ENCODE peak calls at places on chromosomes 12 and 14, in four cellular contexts. Y is HEK293T, E is GM12878, H is HepG2. Q is an unnamed sample.

GRCh38 chr12:105020241-105020962 is 34.3 kb downstream of the NOPCHAP1 start:
- DNase-seq in E (no peak), Y (no peak), H (no peak), Q (no peak)

GRCh38 chr12:16285586-16285985 is 8.1 kb upstream of the SLC15A5 start:
- DNase-seq in Y (no peak), E (no peak), H (no peak), Q (no peak)

GRCh38 chr12:1500095-1500801 is 94.1 kb downstream of the FBXL14 start:
- DNase-seq in H (no peak), E (no peak), Y (no peak), Q (peak)

GRCh38 chr12:67069451-67070306 is 199.5 kb upstream of the CAND1 start:
- DNase-seq in H (peak), E (no peak), Y (peak), Q (peak)

GRCh38 chr14:48275301-48275700 is 599.9 kb upstream of the MDGA2 start:
- DNase-seq in Y (no peak), H (no peak), E (no peak), Q (no peak)

GRCh38 chr12:48980953-48981756 is 3.0 kb downstream of the WNT1 start:
- DNase-seq in E (no peak), Y (no peak), H (no peak), Q (peak)

GRCh38 chr12:80838708-80839107 is 99.0 kb downstream of the LIN7A start:
- DNase-seq in E (no peak), Y (no peak), H (peak), Q (no peak)

GRCh38 chr12:18428416-18428815 is 167.1 kb downstream of the PIK3C2G start:
- DNase-seq in Y (no peak), H (no peak), E (no peak), Q (no peak)

GRCh38 chr12:77980782-77981181 is 150.1 kb downstream of the NAV3 start:
- DNase-seq in H (no peak), Y (no peak), E (no peak), Q (no peak)

GRCh38 chr14:33922125-33922524 is 28.7 kb downstream of the EGLN3 start:
- DNase-seq in H (no peak), E (no peak), Y (no peak), Q (no peak)

GRCh38 chr12:11753151-11753501 is 103.7 kb downstream of the ETV6 start:
- DNase-seq in H (no peak), Y (no peak), E (no peak), Q (no peak)

GRCh38 chr12:63977441-63977840 is 132.9 kb downstream of the SRGAP1 start:
- DNase-seq in Y (no peak), H (no peak), E (no peak), Q (no peak)

GRCh38 chr12:127570793-127571360 is 696.1 kb upstream of the TMEM132C start:
- DNase-seq in Y (no peak), E (no peak), H (no peak), Q (no peak)

GRCh38 chr12:119180380-119181040 is 1.8 kb downstream of the HSPB8 start:
- DNase-seq in Y (no peak), E (no peak), H (no peak), Q (peak)

GRCh38 chr14:96090441-96091148 is 51.4 kb downstream of the C14orf132 start:
- DNase-seq in H (no peak), E (no peak), Y (no peak), Q (no peak)

GRCh38 chr12:21962236-21962635 is 21.0 kb upstream of the ABCC9 start:
- DNase-seq in Y (no peak), H (no peak), E (no peak), Q (no peak)

GRCh38 chr14:77989441-77989891 is 180.7 kb upstream of the NRXN3 start:
- DNase-seq in H (no peak), Y (no peak), E (no peak), Q (no peak)

GRCh38 chr12:1801285-1801975 is 18.9 kb upstream of the LRTM2 start:
- DNase-seq in H (no peak), E (no peak), Y (no peak), Q (no peak)

GRCh38 chr14:55141812-55142211 is 12.8 kb downstream of the LGALS3 start:
- DNase-seq in Y (no peak), E (no peak), H (no peak), Q (no peak)

GRCh38 chr14:64965356-64966000 is 6.7 kb downstream of the RAB15 start:
- DNase-seq in Y (no peak), H (no peak), E (no peak), Q (no peak)

GRCh38 chr14:64614992-64615391 is 65.2 kb downstream of the PPP1R36 start:
- DNase-seq in H (no peak), E (no peak), Y (no peak), Q (no peak)

GRCh38 chr12:19085090-19085489 is 44.4 kb upstream of the PLEKHA5 start:
- DNase-seq in H (no peak), E (no peak), Y (no peak), Q (no peak)

GRCh38 chr12:1443421-1444141 is 150.8 kb downstream of the FBXL14 start:
- DNase-seq in Y (no peak), H (no peak), E (no peak), Q (no peak)

GRCh38 chr12:31000751-31001150 is 72.9 kb upstream of the DDX11 start:
- DNase-seq in E (no peak), Y (no peak), H (no peak), Q (no peak)

GRCh38 chr12:3168775-3169221 is 91.6 kb downstream of the TSPAN9 start:
- DNase-seq in H (no peak), E (no peak), Y (peak), Q (peak)

GRCh38 chr14:63654346-63654745 is 12.7 kb upstream of the WDR89 start:
- DNase-seq in H (no peak), Y (no peak), E (no peak), Q (no peak)

GRCh38 chr12:94336201-94336915 is 123.3 kb downstream of the CEP83 start:
- DNase-seq in H (no peak), E (no peak), Y (no peak), Q (no peak)

GRCh38 chr14:22002860-22003284 is 329.3 kb upstream of the OR4E1 start:
- DNase-seq in Y (peak), H (no peak), E (no peak), Q (peak)

GRCh38 chr14:85527006-85527405 is 2.9 kb upstream of the FLRT2 start:
- DNase-seq in E (no peak), H (no peak), Y (no peak), Q (no peak)

DNA sequence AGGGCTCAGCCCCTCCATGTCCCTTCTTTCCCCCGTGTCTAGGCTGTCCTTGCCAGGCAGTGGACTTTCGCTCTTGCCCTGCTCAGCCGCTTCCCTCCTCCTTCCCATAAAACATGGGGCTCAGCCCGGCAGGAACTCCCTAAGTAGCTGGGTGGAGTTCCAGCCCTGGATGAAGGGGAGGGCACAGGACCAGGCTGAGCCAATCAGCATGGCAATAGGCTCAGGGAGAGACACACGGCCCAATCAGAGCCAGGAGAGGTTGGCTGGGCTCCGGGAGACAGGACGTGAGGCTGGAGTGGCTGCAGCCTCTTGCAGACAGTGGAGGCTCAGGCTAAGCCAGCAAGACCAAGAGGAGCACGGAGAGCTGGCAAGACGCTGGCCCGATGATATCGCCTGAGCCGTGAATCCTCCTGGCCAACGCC is 54.3 kb downstream of the GALNT9 start:
- DNase-seq in H (peak), Y (peak), E (no peak), Q (peak)
- TF ChIP-seq TARDBP in H (no peak), Y (no peak), E (no peak), Q (no peak)

GRCh38 chr12:33437598-33437997 is 2.0 kb downstream of the SYT10 start:
- DNase-seq in E (no peak), Y (no peak), H (no peak), Q (no peak)

GRCh38 chr12:33427071-33427470 is 12.5 kb downstream of the SYT10 start:
- DNase-seq in H (peak), E (no peak), Y (no peak), Q (no peak)

GRCh38 chr12:33429468-33429867 is 10.2 kb downstream of the SYT10 start:
- DNase-seq in E (no peak), H (no peak), Y (no peak), Q (no peak)

GRCh38 chr12:33432992-33433391 is 6.6 kb downstream of the SYT10 start:
- DNase-seq in H (no peak), E (no peak), Y (no peak), Q (no peak)

DNA sequence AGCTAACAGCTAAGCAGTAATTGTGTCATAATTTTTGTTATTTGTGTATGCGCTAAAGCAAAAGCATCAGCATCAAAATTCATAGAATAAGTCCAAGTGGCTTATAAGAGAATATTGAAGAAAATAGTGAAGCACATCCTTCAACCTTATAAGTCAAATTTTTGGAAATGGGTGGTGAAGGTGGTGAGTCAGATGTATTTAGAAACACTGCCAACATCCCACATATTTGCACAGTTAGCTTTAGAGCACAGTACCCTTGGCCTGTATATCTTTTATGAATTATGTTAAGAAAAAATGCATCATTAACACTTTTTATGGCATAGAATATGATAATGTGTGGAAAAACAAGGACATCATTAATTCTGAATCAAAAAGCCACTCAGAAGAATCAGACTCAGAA is 8.0 kb downstream of the SYT10 start:
- DNase-seq in E (no peak), H (no peak), Y (no peak), Q (no peak)
- TF ChIP-seq TARDBP in E (no peak), H (no peak), Y (no peak), Q (no peak)

DNA sequence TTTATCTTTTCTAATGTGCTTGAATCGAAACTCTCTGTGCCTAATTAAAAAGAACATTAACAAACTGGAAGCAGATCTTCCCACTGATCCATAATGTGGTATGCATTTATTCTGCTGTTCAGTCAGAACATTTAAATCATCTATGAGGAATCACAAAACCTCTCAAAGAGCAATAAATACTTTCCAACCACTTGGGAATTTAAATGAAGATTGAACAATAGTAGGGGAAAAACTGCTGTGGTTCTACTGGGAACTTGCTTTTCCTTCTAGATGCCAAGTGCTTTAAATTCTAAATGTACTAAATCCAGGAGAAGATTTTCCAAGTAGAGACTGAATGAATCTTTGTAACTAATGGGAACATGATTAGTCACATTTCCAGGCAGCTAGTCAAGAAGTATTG is 12.3 kb upstream of the CHPT1 start:
- DNase-seq in Y (no peak), H (no peak), E (no peak), Q (no peak)
- TF ChIP-seq TARDBP in Y (no peak), H (no peak), E (no peak), Q (no peak)

GRCh38 chr12:14108702-14109101 is 127.3 kb upstream of the GRIN2B start:
- DNase-seq in E (no peak), H (no peak), Y (no peak), Q (no peak)

GRCh38 chr12:14113031-14113430 is 131.6 kb upstream of the GRIN2B start:
- DNase-seq in H (no peak), Y (no peak), E (no peak), Q (no peak)

DNA sequence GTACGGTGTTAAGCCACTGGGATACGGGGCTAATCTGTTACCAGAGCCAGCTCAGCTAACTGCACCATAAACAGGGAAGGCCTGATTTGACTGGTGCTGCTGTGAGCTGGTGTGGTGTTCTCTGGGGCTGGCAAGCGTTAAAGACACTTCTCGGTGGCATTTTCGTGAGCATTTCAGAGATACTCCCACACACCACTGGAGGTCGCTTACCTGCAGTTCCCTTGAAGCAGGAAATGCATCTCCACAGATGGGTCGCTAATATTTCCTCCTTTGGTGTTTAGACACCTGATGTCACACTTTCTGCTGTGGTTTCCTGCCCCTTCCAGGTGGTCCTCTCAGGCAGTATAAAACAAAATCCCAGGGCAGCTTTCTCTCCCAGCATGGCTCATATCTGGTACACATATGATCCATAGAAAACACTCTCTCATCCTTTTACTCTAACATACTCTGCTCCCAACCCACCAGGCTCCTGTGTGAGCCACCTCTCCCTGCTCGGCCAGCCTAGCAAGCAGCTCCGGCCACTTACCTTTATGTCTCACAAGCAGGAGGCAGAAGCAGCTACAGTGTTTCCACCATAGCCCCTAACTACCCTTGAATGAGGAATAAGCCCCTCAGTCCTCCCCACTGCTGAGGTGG is 129.9 kb upstream of the GRIN2B start:
- DNase-seq in E (peak), H (peak), Y (peak), Q (no peak)
- TF ChIP-seq TARDBP in E (no peak), H (no peak), Y (no peak), Q (no peak)

GRCh38 chr14:102295301-102295700 is 9.7 kb downstream of the MOK start:
- DNase-seq in Y (peak), E (no peak), H (no peak), Q (no peak)

GRCh38 chr14:102292446-102292845 is 12.5 kb downstream of the MOK start:
- DNase-seq in E (no peak), H (no peak), Y (no peak), Q (no peak)

GRCh38 chr14:102288139-102288538 is 16.8 kb downstream of the MOK start:
- DNase-seq in Y (no peak), H (no peak), E (no peak), Q (no peak)

GRCh38 chr14:102297436-102298170 is 7.4 kb downstream of the MOK start:
- DNase-seq in Y (no peak), E (no peak), H (no peak), Q (no peak)

DNA sequence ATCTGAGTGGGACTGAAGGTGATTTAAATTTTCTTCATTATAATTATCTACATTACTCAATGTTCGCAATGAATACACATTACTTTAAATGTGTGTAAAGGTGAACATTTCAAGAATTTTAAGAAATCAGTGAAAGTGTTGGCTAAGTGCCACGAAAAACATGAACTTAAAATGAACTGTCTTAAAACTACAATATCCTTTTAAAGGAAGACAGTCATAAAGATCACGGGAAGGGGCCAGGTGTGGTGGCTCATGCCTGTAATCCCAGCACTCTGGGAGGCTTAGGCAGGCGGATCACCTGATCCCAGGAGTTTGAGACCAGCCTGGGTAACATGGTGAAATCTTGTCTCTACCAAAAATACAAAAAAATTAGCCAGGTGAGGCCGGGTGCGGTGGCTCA is 11.2 kb downstream of the MOK start:
- DNase-seq in E (no peak), Y (no peak), H (no peak), Q (no peak)
- TF ChIP-seq TARDBP in E (no peak), Y (no peak), H (no peak), Q (no peak)

DNA sequence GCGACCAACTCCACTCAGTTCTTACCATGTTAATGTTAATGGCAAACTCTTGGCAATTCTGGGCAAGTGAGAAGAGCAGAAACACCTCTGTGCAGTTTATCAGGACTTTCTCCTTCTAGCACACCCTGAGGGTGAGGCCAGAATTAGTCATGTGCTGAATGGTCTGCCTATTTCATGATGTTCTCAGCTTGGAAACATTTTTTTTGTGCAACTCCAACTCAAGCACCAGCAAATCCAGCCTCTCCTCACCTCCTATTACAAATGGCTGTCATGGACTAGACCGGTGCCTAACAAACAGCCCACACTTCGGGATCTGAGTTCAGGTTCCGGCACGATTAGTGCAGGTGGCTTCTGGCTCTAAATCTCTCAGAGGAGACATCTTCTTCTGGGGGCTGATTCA is 246.0 kb downstream of the ZFP36L1 start:
- DNase-seq in E (no peak), H (no peak), Y (no peak), Q (no peak)
- TF ChIP-seq TARDBP in E (no peak), H (no peak), Y (no peak), Q (no peak)

Q was measured in K562.